ENCODE peak calls at places on chromosome 10, in nine cellular contexts. One of them, this sample, is unnamed. For H3K9me3, the result is how much of the 10 kb centered on the place peaks cover.

GRCh38 chr10:23892296-23892695 is 316.6 kb upstream of the KIAA1217 start:
- DNase-seq in right lobe of liver: no peak
- DNase-seq in heart left ventricle: no peak
- DNase-seq in WERI-Rb-1: no peak
- DNase-seq in gastrocnemius medialis: no peak
- DNase-seq in IMR-90: no peak
- DNase-seq in uterus: no peak
- DNase-seq in SJSA1: no peak
- DNase-seq in left ventricle myocardium inferior: no peak
- DNase-seq in this sample: no peak

GRCh38 chr10:72802291-72803118 is 91.0 kb upstream of the OIT3 start:
- DNase-seq in right lobe of liver: no peak
- DNase-seq in heart left ventricle: no peak
- DNase-seq in WERI-Rb-1: no peak
- DNase-seq in gastrocnemius medialis: no peak
- DNase-seq in IMR-90: peak
- DNase-seq in uterus: no peak
- DNase-seq in SJSA1: no peak
- DNase-seq in left ventricle myocardium inferior: no peak
- DNase-seq in this sample: no peak

GRCh38 chr10:103645141-103646054 is 151.9 kb downstream of the NEURL1 start:
- DNase-seq in right lobe of liver: peak
- DNase-seq in heart left ventricle: peak
- DNase-seq in WERI-Rb-1: no peak
- DNase-seq in gastrocnemius medialis: peak
- DNase-seq in IMR-90: peak
- DNase-seq in uterus: peak
- DNase-seq in SJSA1: peak
- DNase-seq in left ventricle myocardium inferior: peak
- DNase-seq in this sample: peak

GRCh38 chr10:127813290-127813689 is 76.3 kb downstream of the FOXI2 start:
- DNase-seq in right lobe of liver: no peak
- DNase-seq in heart left ventricle: no peak
- DNase-seq in WERI-Rb-1: no peak
- DNase-seq in gastrocnemius medialis: no peak
- DNase-seq in IMR-90: no peak
- DNase-seq in uterus: no peak
- DNase-seq in SJSA1: no peak
- DNase-seq in left ventricle myocardium inferior: no peak
- DNase-seq in this sample: no peak

GRCh38 chr10:110141747-110142625 is 65.4 kb upstream of the MXI1 start:
- DNase-seq in right lobe of liver: peak
- DNase-seq in heart left ventricle: peak
- DNase-seq in WERI-Rb-1: no peak
- DNase-seq in gastrocnemius medialis: peak
- DNase-seq in IMR-90: no peak
- DNase-seq in uterus: no peak
- DNase-seq in SJSA1: no peak
- DNase-seq in left ventricle myocardium inferior: peak
- DNase-seq in this sample: no peak

GRCh38 chr10:6218692-6219493 is 16.2 kb downstream of the PFKFB3 start:
- DNase-seq in right lobe of liver: no peak
- DNase-seq in heart left ventricle: no peak
- DNase-seq in WERI-Rb-1: peak
- DNase-seq in gastrocnemius medialis: peak
- DNase-seq in IMR-90: peak
- DNase-seq in uterus: no peak
- DNase-seq in SJSA1: peak
- DNase-seq in left ventricle myocardium inferior: no peak
- DNase-seq in this sample: no peak

GRCh38 chr10:133278577-133279265 is 2.1 kb upstream of the ADAM8 start:
- DNase-seq in right lobe of liver: peak
- DNase-seq in heart left ventricle: no peak
- DNase-seq in WERI-Rb-1: no peak
- DNase-seq in gastrocnemius medialis: peak
- DNase-seq in IMR-90: peak
- DNase-seq in uterus: no peak
- DNase-seq in SJSA1: no peak
- DNase-seq in left ventricle myocardium inferior: peak
- DNase-seq in this sample: no peak

GRCh38 chr10:26733750-26734568 is 36.5 kb downstream of the PDSS1 start:
- DNase-seq in right lobe of liver: peak
- DNase-seq in heart left ventricle: no peak
- DNase-seq in WERI-Rb-1: no peak
- DNase-seq in gastrocnemius medialis: no peak
- DNase-seq in IMR-90: no peak
- DNase-seq in uterus: no peak
- DNase-seq in SJSA1: no peak
- DNase-seq in left ventricle myocardium inferior: no peak
- DNase-seq in this sample: no peak

GRCh38 chr10:14016011-14016536 is 314.6 kb downstream of the FRMD4A start:
- DNase-seq in right lobe of liver: peak
- DNase-seq in heart left ventricle: peak
- DNase-seq in WERI-Rb-1: no peak
- DNase-seq in gastrocnemius medialis: peak
- DNase-seq in IMR-90: peak
- DNase-seq in uterus: peak
- DNase-seq in SJSA1: no peak
- DNase-seq in left ventricle myocardium inferior: peak
- DNase-seq in this sample: no peak

GRCh38 chr10:63744060-63744941 is 223.1 kb downstream of the REEP3 start:
- DNase-seq in right lobe of liver: no peak
- DNase-seq in heart left ventricle: no peak
- DNase-seq in WERI-Rb-1: no peak
- DNase-seq in gastrocnemius medialis: no peak
- DNase-seq in IMR-90: no peak
- DNase-seq in uterus: no peak
- DNase-seq in SJSA1: no peak
- DNase-seq in left ventricle myocardium inferior: no peak
- DNase-seq in this sample: no peak

GRCh38 chr10:131461093-131461492 is 149.6 kb upstream of the TCERG1L start:
- DNase-seq in right lobe of liver: no peak
- DNase-seq in heart left ventricle: no peak
- DNase-seq in WERI-Rb-1: no peak
- DNase-seq in gastrocnemius medialis: no peak
- DNase-seq in IMR-90: no peak
- DNase-seq in uterus: no peak
- DNase-seq in SJSA1: no peak
- DNase-seq in left ventricle myocardium inferior: no peak
- DNase-seq in this sample: no peak

GRCh38 chr10:76149182-76149581 is 717.8 kb downstream of the LRMDA start:
- DNase-seq in right lobe of liver: no peak
- DNase-seq in heart left ventricle: no peak
- DNase-seq in WERI-Rb-1: no peak
- DNase-seq in gastrocnemius medialis: no peak
- DNase-seq in IMR-90: no peak
- DNase-seq in uterus: no peak
- DNase-seq in SJSA1: no peak
- DNase-seq in left ventricle myocardium inferior: no peak
- DNase-seq in this sample: no peak

GRCh38 chr10:44803820-44804219 is 107.3 kb upstream of the TMEM72 start:
- DNase-seq in right lobe of liver: no peak
- DNase-seq in heart left ventricle: no peak
- DNase-seq in WERI-Rb-1: no peak
- DNase-seq in gastrocnemius medialis: no peak
- DNase-seq in IMR-90: no peak
- DNase-seq in uterus: no peak
- DNase-seq in SJSA1: no peak
- DNase-seq in left ventricle myocardium inferior: no peak
- DNase-seq in this sample: no peak

GRCh38 chr10:5511885-5512280 is 12.5 kb upstream of the CALML5 start:
- DNase-seq in right lobe of liver: no peak
- DNase-seq in heart left ventricle: no peak
- DNase-seq in WERI-Rb-1: no peak
- DNase-seq in gastrocnemius medialis: no peak
- DNase-seq in IMR-90: no peak
- DNase-seq in uterus: no peak
- DNase-seq in SJSA1: no peak
- DNase-seq in left ventricle myocardium inferior: no peak
- DNase-seq in this sample: no peak

GRCh38 chr10:102064868-102065560 is at the start of gene HPS6:
- DNase-seq in right lobe of liver: peak
- DNase-seq in heart left ventricle: peak
- DNase-seq in WERI-Rb-1: peak
- DNase-seq in gastrocnemius medialis: peak
- DNase-seq in IMR-90: peak
- DNase-seq in uterus: peak
- DNase-seq in SJSA1: peak
- DNase-seq in left ventricle myocardium inferior: peak
- DNase-seq in this sample: peak

DNA sequence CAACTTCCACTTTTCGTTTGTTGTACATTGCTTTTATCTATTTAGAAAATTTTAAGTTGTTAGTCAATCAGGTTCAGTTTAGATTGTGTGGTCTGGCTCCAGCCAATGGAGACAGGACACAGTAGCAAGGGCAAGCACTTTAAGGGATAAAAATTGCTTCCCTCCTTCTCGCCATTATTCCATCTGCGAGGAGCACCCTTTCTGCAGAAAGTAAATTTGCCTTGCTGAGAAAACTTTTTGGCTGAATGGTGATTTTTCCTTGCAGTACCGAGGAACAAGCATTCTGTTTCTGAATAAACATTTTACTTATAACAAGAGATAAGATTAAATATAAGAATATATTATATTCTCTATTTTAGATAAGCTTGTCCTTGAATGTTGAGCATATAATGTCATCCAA is 34.5 kb downstream of the VIM start:
- DNase-seq in right lobe of liver: no peak
- DNase-seq in heart left ventricle: no peak
- DNase-seq in WERI-Rb-1: no peak
- DNase-seq in gastrocnemius medialis: no peak
- DNase-seq in IMR-90: no peak
- DNase-seq in uterus: no peak
- DNase-seq in SJSA1: no peak
- DNase-seq in left ventricle myocardium inferior: no peak
- DNase-seq in this sample: no peak
- H3K9me3 ChIP-seq in right lobe of liver: under half
- H3K9me3 ChIP-seq in heart left ventricle: under half
- H3K9me3 ChIP-seq in WERI-Rb-1: under half
- H3K9me3 ChIP-seq in gastrocnemius medialis: under half
- H3K9me3 ChIP-seq in IMR-90: under half
- H3K9me3 ChIP-seq in uterus: under half
- H3K9me3 ChIP-seq in SJSA1: under half
- H3K9me3 ChIP-seq in left ventricle myocardium inferior: under half
- H3K9me3 ChIP-seq in this sample: under half

GRCh38 chr10:77479586-77479985 is 158.0 kb downstream of the KCNMA1 start:
- DNase-seq in right lobe of liver: no peak
- DNase-seq in heart left ventricle: no peak
- DNase-seq in WERI-Rb-1: no peak
- DNase-seq in gastrocnemius medialis: no peak
- DNase-seq in IMR-90: no peak
- DNase-seq in uterus: no peak
- DNase-seq in SJSA1: no peak
- DNase-seq in left ventricle myocardium inferior: no peak
- DNase-seq in this sample: no peak
- H3K27ac ChIP-seq in right lobe of liver: no peak
- H3K27ac ChIP-seq in heart left ventricle: no peak
- H3K27ac ChIP-seq in WERI-Rb-1: no peak
- H3K27ac ChIP-seq in gastrocnemius medialis: peak
- H3K27ac ChIP-seq in IMR-90: no peak
- H3K27ac ChIP-seq in uterus: peak
- H3K27ac ChIP-seq in SJSA1: peak
- H3K27ac ChIP-seq in left ventricle myocardium inferior: no peak
- H3K27ac ChIP-seq in this sample: no peak

GRCh38 chr10:42532996-42533395 is 105.4 kb downstream of the ZNF33B start:
- DNase-seq in right lobe of liver: no peak
- DNase-seq in heart left ventricle: no peak
- DNase-seq in WERI-Rb-1: no peak
- DNase-seq in gastrocnemius medialis: no peak
- DNase-seq in IMR-90: no peak
- DNase-seq in uterus: no peak
- DNase-seq in SJSA1: no peak
- DNase-seq in left ventricle myocardium inferior: no peak
- DNase-seq in this sample: no peak
- H3K9me3 ChIP-seq in right lobe of liver: under half
- H3K9me3 ChIP-seq in heart left ventricle: half or more
- H3K9me3 ChIP-seq in WERI-Rb-1: under half
- H3K9me3 ChIP-seq in gastrocnemius medialis: under half
- H3K9me3 ChIP-seq in IMR-90: under half
- H3K9me3 ChIP-seq in uterus: half or more
- H3K9me3 ChIP-seq in SJSA1: under half
- H3K9me3 ChIP-seq in left ventricle myocardium inferior: half or more
- H3K9me3 ChIP-seq in this sample: half or more

GRCh38 chr10:95442341-95442740 is 118.8 kb downstream of the SORBS1 start:
- DNase-seq in right lobe of liver: no peak
- DNase-seq in heart left ventricle: no peak
- DNase-seq in WERI-Rb-1: no peak
- DNase-seq in gastrocnemius medialis: no peak
- DNase-seq in IMR-90: no peak
- DNase-seq in uterus: no peak
- DNase-seq in SJSA1: no peak
- DNase-seq in left ventricle myocardium inferior: no peak
- DNase-seq in this sample: no peak
- H3K27ac ChIP-seq in right lobe of liver: peak
- H3K27ac ChIP-seq in heart left ventricle: peak
- H3K27ac ChIP-seq in WERI-Rb-1: no peak
- H3K27ac ChIP-seq in gastrocnemius medialis: no peak
- H3K27ac ChIP-seq in IMR-90: no peak
- H3K27ac ChIP-seq in uterus: peak
- H3K27ac ChIP-seq in SJSA1: no peak
- H3K27ac ChIP-seq in left ventricle myocardium inferior: peak
- H3K27ac ChIP-seq in this sample: peak

This sample was measured in thoracic aorta.